ENCODE peak calls at places on chromosomes 4 and X, in ten cellular contexts. E is IMR-90, W is glutamatergic neuron, C is uterus, Q is germinal center, K is A549, I is ovary, R is type B pancreatic cell, D is ureter, P is lower lobe of right lung. A is an unnamed sample.

GRCh38 chr4:183959349-183959748 is 54.2 kb downstream of the STOX2 start:
- DNase-seq in E (no peak), W (peak), C (no peak), Q (no peak), K (no peak), I (no peak), R (no peak), D (no peak), P (no peak), A (no peak)

GRCh38 chr4:94803181-94803580 is 45.4 kb downstream of the BMPR1B start:
- DNase-seq in E (no peak), W (no peak), C (no peak), Q (no peak), K (no peak), I (no peak), R (no peak), D (no peak), P (no peak), A (no peak)

GRCh38 chr4:128284317-128284716 is 3.3 kb downstream of the PGRMC2 start:
- DNase-seq in E (no peak), W (no peak), C (no peak), Q (no peak), K (no peak), I (no peak), R (no peak), D (no peak), P (no peak), A (no peak)

GRCh38 chrX:132986556-132986955 is 28.1 kb upstream of the HS6ST2 start:
- DNase-seq in E (no peak), W (no peak), C (no peak), Q (no peak), K (no peak), I (no peak), R (no peak), D (no peak), P (no peak), A (no peak)

GRCh38 chr4:124389591-124389990 is 322.9 kb downstream of the ANKRD50 start:
- DNase-seq in E (peak), W (no peak), C (no peak), Q (no peak), K (no peak), I (no peak), R (no peak), D (no peak), P (no peak), A (no peak)

GRCh38 chr4:89640620-89641366 is 196.2 kb downstream of the SNCA start:
- DNase-seq in E (peak), W (peak), C (peak), Q (no peak), K (peak), I (peak), R (peak), D (no peak), P (peak), A (no peak)

GRCh38 chr4:931194-931959 is 739 bp downstream of the GAK start:
- DNase-seq in E (peak), W (no peak), C (no peak), Q (no peak), K (no peak), I (no peak), R (no peak), D (no peak), P (no peak), A (no peak)

GRCh38 chrX:69503228-69503834 is 795 bp upstream of the NALF2 start:
- DNase-seq in E (no peak), W (peak), C (no peak), Q (no peak), K (peak), I (no peak), R (no peak), D (no peak), P (no peak), A (no peak)

GRCh38 chr4:7120341-7120740 is 52.5 kb upstream of the GRPEL1 start:
- DNase-seq in E (peak), W (no peak), C (no peak), Q (no peak), K (peak), I (no peak), R (no peak), D (no peak), P (no peak), A (no peak)

GRCh38 chrX:261858-262390 is 19.3 kb upstream of the PLCXD1 start:
- DNase-seq in E (no peak), W (no peak), C (no peak), Q (no peak), K (peak), I (peak), R (peak), D (peak), P (no peak), A (no peak)

GRCh38 chr4:61041527-61041926 is 158.6 kb upstream of the ADGRL3 start:
- DNase-seq in E (no peak), W (no peak), C (no peak), Q (no peak), K (no peak), I (no peak), R (no peak), D (no peak), P (no peak), A (no peak)

GRCh38 chr4:106132045-106132444 is 184.0 kb downstream of the TBCK start:
- DNase-seq in E (no peak), W (no peak), C (no peak), Q (no peak), K (no peak), I (no peak), R (no peak), D (no peak), P (no peak), A (no peak)

GRCh38 chr4:133997440-133997839 is 204.1 kb downstream of the PABPC4L start:
- DNase-seq in E (peak), W (no peak), C (no peak), Q (no peak), K (no peak), I (no peak), R (no peak), D (no peak), P (no peak), A (no peak)

GRCh38 chr4:80360102-80360501 is 24.6 kb downstream of the CFAP299 start:
- DNase-seq in E (no peak), W (no peak), C (no peak), Q (no peak), K (no peak), I (no peak), R (no peak), D (no peak), P (no peak), A (no peak)

GRCh38 chr4:1711906-1712215 is 258 bp downstream of the SLBP start:
- DNase-seq in E (peak), W (no peak), C (no peak), Q (no peak), K (no peak), I (no peak), R (no peak), D (no peak), P (no peak), A (no peak)

GRCh38 chr4:2977116-2978097 is 14.0 kb downstream of the GRK4 start:
- DNase-seq in E (peak), W (no peak), C (no peak), Q (no peak), K (no peak), I (no peak), R (no peak), D (no peak), P (no peak), A (no peak)

GRCh38 chr4:93416337-93417102 is 412.0 kb upstream of the ATOH1 start:
- DNase-seq in E (peak), W (no peak), C (no peak), Q (no peak), K (no peak), I (no peak), R (no peak), D (no peak), P (no peak), A (no peak)

A was measured in keratinocyte.